ENCODE peak calls at places on chromosome X, in four cellular contexts. L is heart left ventricle, O is mammary epithelial cell, Z is sigmoid colon. T is an unnamed sample.

GRCh38 chrX:150967786-150968185 is 15.3 kb upstream of the HMGB3 start:
- DNase-seq in L (no peak), O (no peak), Z (no peak), T (peak)

GRCh38 chrX:47129157-47129878 is 15.2 kb downstream of the NDUFB11 start:
- DNase-seq in L (peak), O (peak), Z (peak), T (no peak)

GRCh38 chrX:137143864-137144263 is 110.1 kb upstream of the GPR101 start:
- DNase-seq in L (no peak), O (no peak), Z (no peak), T (no peak)

GRCh38 chrX:28205126-28205525 is 223.9 kb upstream of the DCAF8L1 start:
- DNase-seq in L (no peak), O (no peak), Z (no peak), T (no peak)

GRCh38 chrX:49071877-49072711 is 1.7 kb downstream of the PRAF2 start:
- DNase-seq in L (peak), O (no peak), Z (peak), T (no peak)

GRCh38 chrX:12802741-12803140 is 11.5 kb downstream of the PRPS2 start:
- DNase-seq in L (no peak), O (no peak), Z (no peak), T (no peak)

GRCh38 chrX:98398542-98398941 is 1514.8 kb downstream of the RPA4 start:
- DNase-seq in L (no peak), O (no peak), Z (no peak), T (no peak)

GRCh38 chrX:148741441-148741840 is 241.0 kb downstream of the AFF2 start:
- DNase-seq in L (no peak), O (no peak), Z (no peak), T (no peak)

GRCh38 chrX:47384502-47384901 is 14.1 kb downstream of the ZNF157 start:
- DNase-seq in L (peak), O (peak), Z (peak), T (no peak)

GRCh38 chrX:44903107-44903506 is 30.1 kb downstream of the KDM6A start:
- DNase-seq in L (no peak), O (peak), Z (no peak), T (no peak)

GRCh38 chrX:118497180-118497814 is 1.7 kb downstream of the DOCK11 start:
- DNase-seq in L (no peak), O (no peak), Z (no peak), T (no peak)

GRCh38 chrX:54560411-54560810 is 30.4 kb downstream of the GNL3L start:
- DNase-seq in L (no peak), O (no peak), Z (no peak), T (no peak)

GRCh38 chrX:54564942-54565341 is 34.9 kb downstream of the GNL3L start:
- DNase-seq in L (no peak), O (no peak), Z (no peak), T (no peak)

DNA sequence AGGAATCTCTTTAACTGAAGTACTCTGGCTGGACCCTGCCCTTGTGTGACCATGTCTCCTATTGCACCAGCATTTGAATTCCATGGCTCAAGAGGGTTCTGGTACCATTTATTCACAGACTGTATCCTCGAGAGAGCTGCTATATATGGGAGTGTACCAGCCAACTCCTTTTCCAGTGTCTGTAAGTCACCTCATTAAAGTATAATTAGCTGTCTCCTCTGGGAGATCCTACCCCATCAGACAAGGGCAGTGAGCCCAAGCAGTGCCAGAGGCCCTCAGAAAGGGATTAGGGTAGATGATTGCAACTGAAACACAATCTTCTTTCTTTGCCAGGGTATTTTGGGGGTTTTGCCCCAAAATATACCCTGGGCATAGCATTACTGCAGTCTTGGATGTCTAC is 31.6 kb downstream of the GNL3L start:
- DNase-seq in L (no peak), O (no peak), Z (no peak), T (no peak)
- TF ChIP-seq CTCF in L (no peak), O (no peak), Z (no peak), T (no peak)

GRCh38 chrX:103488794-103489193 is 30.5 kb downstream of the RAB40A start:
- DNase-seq in L (no peak), O (no peak), Z (no peak), T (no peak)

GRCh38 chrX:103483720-103484119 is 35.6 kb downstream of the RAB40A start:
- DNase-seq in L (no peak), O (no peak), Z (no peak), T (no peak)

DNA sequence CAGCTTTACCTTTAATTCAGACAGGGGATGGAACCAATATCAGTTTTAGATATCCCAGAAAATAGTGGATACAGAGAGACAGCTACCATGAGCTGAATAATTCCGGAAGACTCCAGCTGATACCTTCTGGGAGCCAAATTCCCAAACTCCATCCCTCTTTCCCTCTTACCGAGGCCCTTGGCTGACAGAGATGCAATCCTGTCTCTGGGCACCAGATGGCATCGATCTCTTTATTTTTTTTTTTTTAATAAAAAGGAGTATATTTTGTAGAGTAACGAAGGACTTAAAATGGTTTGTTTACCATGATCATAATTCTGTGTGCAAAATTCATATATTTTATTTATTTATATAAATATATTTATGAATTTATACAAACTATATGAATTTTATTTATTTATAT is 31.0 kb downstream of the RAB40A start:
- DNase-seq in L (no peak), O (no peak), Z (no peak), T (no peak)
- TF ChIP-seq CTCF in L (peak), O (peak), Z (no peak), T (peak)

DNA sequence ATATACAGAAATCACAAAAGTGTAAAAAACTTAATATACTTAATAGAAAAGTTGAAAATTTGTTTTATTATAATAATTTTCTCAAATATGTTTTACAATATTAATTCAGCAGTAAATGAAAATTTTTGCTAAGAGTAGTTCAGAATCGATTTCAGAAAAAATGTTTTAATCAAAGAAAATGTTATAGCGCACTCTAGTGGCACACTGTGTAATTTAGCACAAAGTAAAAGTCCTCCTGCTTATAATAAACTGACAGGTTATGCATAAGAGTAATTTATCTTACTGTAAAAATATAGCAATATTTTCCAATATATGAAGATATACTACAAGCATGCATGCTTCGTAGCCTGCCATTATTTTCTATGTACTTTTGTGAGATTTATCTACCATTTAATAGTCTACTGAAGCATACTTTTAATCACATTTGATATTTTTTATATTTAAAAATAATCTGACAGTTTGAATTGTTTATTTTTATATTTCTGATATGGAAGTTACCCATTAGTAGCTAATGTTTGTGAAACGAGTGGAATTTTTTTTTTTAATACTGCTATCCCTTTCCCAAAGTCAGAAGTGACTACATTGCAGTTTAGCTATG is 217.9 kb upstream of the KLHL4 start:
- DNase-seq in L (no peak), O (peak), Z (no peak), T (no peak)
- TF ChIP-seq CTCF in L (peak), O (peak), Z (no peak), T (peak)

GRCh38 chrX:41541381-41541780 is 94.2 kb downstream of the NYX start:
- DNase-seq in L (no peak), O (no peak), Z (no peak), T (no peak)

GRCh38 chrX:41538707-41539106 is 91.6 kb downstream of the NYX start:
- DNase-seq in L (no peak), O (no peak), Z (no peak), T (no peak)

GRCh38 chrX:41543668-41544067 is 96.5 kb downstream of the NYX start:
- DNase-seq in L (no peak), O (no peak), Z (no peak), T (no peak)

GRCh38 chrX:41543022-41543421 is 95.9 kb downstream of the NYX start:
- DNase-seq in L (no peak), O (no peak), Z (no peak), T (no peak)

DNA sequence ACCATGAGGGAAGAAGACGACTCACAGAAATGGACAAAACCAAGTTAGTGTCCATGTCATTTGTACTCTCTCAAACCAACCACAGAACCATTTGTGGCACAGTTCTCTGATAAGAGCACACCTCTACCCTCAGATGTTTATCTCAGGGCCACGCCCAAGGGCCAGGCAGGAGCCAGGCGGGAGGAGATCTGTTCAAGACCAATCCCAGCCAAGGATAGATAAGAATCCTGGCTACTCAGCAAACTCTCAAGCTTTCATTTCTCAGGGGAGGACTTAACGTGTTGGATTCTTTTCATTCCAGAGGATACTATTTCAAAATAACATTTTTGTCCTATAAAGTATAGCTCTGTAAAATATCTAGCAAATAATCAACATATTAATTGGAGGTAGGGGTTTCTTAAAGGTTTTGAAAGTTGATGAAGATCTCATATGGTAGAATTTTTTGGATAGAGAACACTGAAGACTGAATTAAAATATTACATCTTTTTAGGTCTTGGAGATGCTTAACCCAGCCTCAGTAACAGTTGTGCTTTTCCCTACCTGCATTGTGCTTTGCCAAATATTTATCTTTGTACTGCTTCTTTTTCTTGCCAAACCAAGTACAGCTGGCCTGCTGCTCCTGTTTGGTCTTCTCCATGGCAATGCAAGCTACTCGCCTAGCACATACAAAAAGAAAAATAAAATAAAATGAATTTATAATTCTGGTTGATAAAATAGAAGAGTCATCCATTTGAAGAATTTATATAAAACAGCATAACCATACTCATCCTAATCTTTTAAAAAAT is 95.2 kb downstream of the NYX start:
- DNase-seq in L (no peak), O (no peak), Z (no peak), T (no peak)
- TF ChIP-seq CTCF in L (no peak), O (no peak), Z (no peak), T (no peak)